ENCODE peak calls at places on chromosomes 6 and 20, in nine cellular contexts. O is ovary, M is heart left ventricle, C is gastrocnemius medialis, P is stomach, L is A549, Q is Peyer's patch, Y is lower leg skin, V is uterus. H is an unnamed sample.
A peak's percentile ranks its signal among the peaks of the same experiment; 100 is the strongest.

GRCh38 chr6:14117158-14118090 is at the start of gene CD83:
- DNase-seq in C (no peak), P (peak; percentile 84), O (peak; percentile 61), V (peak; percentile 27), Q (peak; percentile 81), L (peak; percentile 38), Y (no peak), M (peak; percentile 78), H (peak; percentile 62)

GRCh38 chr6:117605169-117605826 is 3.0 kb upstream of the GOPC start:
- DNase-seq in C (peak; percentile 22), L (peak; percentile 83), M (peak; percentile 28), O (no peak), Y (no peak), P (peak; percentile 39), Q (no peak), V (peak; percentile 29), H (peak; percentile 52)

GRCh38 chr20:63895886-63896135 is 885 bp downstream of the DNAJC5 start:
- DNase-seq in Q (no peak), P (no peak), Y (no peak), M (no peak), L (no peak), O (no peak), C (no peak), V (no peak), H (no peak)

GRCh38 chr20:60447703-60448102 is 489.5 kb downstream of the CDH26 start:
- DNase-seq in L (no peak), Q (no peak), V (no peak), O (no peak), C (no peak), M (no peak), P (no peak), Y (no peak), H (no peak)

GRCh38 chr6:107490568-107491058 is 696 bp downstream of the SOBP start:
- DNase-seq in O (no peak), C (peak; percentile 21), V (peak; percentile 25), Q (peak; percentile 47), L (no peak), M (peak; percentile 20), Y (no peak), P (no peak), H (peak; percentile 52)

GRCh38 chr6:20366082-20366834 is 35.4 kb upstream of the E2F3 start:
- DNase-seq in P (no peak), O (no peak), Y (no peak), V (no peak), C (no peak), Q (no peak), L (no peak), M (no peak), H (no peak)

GRCh38 chr20:7967199-7967844 is 27.1 kb upstream of the HAO1 start:
- DNase-seq in Q (no peak), M (no peak), Y (no peak), C (no peak), P (no peak), L (no peak), O (no peak), V (no peak), H (no peak)

GRCh38 chr6:119312875-119313338 is 36.7 kb downstream of the MAN1A1 start:
- DNase-seq in L (no peak), Y (no peak), P (no peak), O (no peak), Q (no peak), V (no peak), M (no peak), C (no peak), H (no peak)

GRCh38 chr20:59137532-59137931 is 26.1 kb upstream of the ZNF831 start:
- DNase-seq in L (no peak), M (peak; percentile 68), Y (peak; percentile 35), O (no peak), V (no peak), P (no peak), Q (peak; percentile 86), C (peak; percentile 72), H (no peak)

GRCh38 chr6:102223942-102224341 is 830.4 kb downstream of the GRIK2 start:
- DNase-seq in Q (no peak), O (no peak), L (no peak), M (no peak), Y (no peak), C (no peak), P (no peak), V (no peak), H (no peak)

GRCh38 chr6:139676718-139677117 is 302.3 kb upstream of the CITED2 start:
- DNase-seq in O (no peak), P (no peak), Q (no peak), C (no peak), V (no peak), Y (no peak), M (no peak), L (no peak), H (no peak)

GRCh38 chr6:108689279-108690161 is 128.8 kb downstream of the FOXO3 start:
- DNase-seq in C (peak; percentile 98), Q (no peak), P (peak; percentile 94), O (peak; percentile 87), V (peak; percentile 84), L (peak; percentile 25), Y (peak; percentile 71), M (peak; percentile 85), H (peak; percentile 69)

GRCh38 chr6:24495516-24495847 is 713 bp downstream of the ALDH5A1 start:
- DNase-seq in L (peak; percentile 52), Q (peak; percentile 61), V (peak; percentile 62), O (peak; percentile 73), M (peak; percentile 55), Y (peak; percentile 38), P (peak; percentile 51), C (peak; percentile 60), H (peak; percentile 86)

DNA sequence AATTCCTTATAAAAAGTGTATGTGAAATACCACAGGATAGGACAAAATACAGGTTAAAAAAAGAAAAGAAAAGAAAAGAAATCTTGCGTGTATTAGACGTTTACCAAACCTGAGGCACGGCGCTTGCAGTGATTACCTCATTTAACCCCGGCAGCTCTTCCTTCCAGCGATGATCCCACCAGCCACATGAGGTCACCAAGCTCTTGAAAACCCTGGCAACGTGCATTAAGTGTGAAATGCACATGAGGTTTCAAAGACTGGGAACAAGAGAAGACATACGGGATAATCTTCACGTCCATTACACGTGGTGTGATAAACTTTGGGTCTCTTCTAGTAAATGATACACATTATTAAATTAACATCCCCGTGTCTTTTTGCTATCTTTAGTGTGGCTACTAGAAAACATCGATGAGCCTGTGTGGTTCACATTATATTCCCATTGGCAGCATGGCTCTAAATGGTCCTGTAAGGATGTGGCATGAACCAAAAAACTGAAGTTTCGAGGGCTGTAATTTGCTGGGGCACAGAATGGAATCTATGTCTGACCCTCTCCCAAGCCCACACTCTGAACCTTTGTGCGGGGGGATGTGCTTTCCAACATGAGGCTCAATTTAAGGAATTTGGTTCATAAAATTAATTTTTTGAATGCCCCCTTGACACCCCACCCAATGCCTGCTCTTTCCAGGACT is 59.2 kb upstream of the THBS2 start:
- DNase-seq in L (no peak), C (peak; percentile 42), O (peak; percentile 50), Q (no peak), M (no peak), V (no peak), Y (no peak), P (no peak), H (peak; percentile 37)
- TF ChIP-seq CTCF in L (no peak), C (no peak), O (no peak), Q (no peak), M (no peak), V (no peak), Y (no peak), P (no peak), H (no peak)

GRCh38 chr6:26225848-26226590 is 138.8 kb downstream of the HFE start:
- DNase-seq in L (no peak), M (no peak), Y (no peak), P (no peak), C (no peak), Q (no peak), V (no peak), O (no peak), H (no peak)
- TF ChIP-seq POLR2A in L (no peak), M (no peak), Y (no peak), P (no peak), C (no peak), Q (no peak), V (no peak), O (no peak), H (no peak)

DNA sequence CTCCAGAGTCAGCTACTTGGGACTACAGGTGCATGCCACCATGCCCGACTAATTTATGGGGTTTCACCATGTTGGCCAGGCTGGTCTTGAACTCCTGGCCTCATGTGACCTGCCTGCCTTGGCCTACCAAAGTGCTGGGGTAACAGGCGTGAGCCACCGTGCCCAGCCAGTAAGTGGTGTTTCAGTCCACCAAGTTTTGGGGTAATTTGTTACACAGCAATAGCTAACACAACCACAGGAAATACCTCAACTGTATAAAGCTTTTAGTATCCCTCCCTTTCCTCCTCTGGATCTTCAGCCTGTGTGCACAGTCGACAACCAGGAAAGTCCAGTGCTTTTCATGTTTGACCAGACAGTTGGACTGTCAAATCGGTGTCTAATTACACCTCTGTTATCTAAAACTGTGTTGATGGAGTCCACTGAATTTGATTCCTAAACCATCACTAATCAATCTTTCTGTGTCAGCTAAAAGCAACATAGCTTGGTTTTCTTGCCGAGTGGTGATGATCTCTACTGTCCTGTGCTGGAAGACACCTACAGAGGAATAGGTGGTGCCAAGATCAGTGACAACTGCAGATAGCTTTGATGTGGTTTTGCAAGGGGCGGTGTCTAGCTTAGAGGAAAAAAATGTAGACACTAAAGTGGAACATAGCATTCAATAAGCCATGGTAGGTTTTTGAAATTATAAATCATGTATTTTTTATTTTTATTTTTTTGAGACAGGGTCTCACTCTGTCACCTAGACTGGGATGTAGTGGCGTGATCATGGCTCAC is 22.2 kb upstream of the ZBTB2 start:
- DNase-seq in V (no peak), O (no peak), Q (no peak), Y (no peak), L (no peak), M (no peak), P (no peak), C (no peak), H (no peak)
- H3K4me3 ChIP-seq in V (no peak overlapping the region), O (no peak overlapping the region), Q (no peak overlapping the region), Y (no peak overlapping the region), L (no peak overlapping the region), M (no peak overlapping the region), P (no peak overlapping the region), C (no peak overlapping the region), H (no peak overlapping the region)

GRCh38 chr6:90297124-90297865 is 652 bp upstream of the BACH2 start:
- DNase-seq in O (no peak), Y (no peak), M (no peak), P (no peak), C (peak; percentile 28), V (peak; percentile 43), Q (no peak), L (no peak), H (peak; percentile 22)

GRCh38 chr6:90294614-90294988 is 2.0 kb downstream of the BACH2 start:
- DNase-seq in Q (no peak), V (peak; percentile 25), M (no peak), Y (no peak), L (no peak), P (no peak), C (peak; percentile 57), O (peak; percentile 38), H (no peak)

GRCh38 chr6:90294989-90295853 is 1.4 kb downstream of the BACH2 start:
- DNase-seq in Q (peak; percentile 55), C (peak; percentile 59), V (peak; percentile 49), Y (peak; percentile 29), M (peak; percentile 58), L (peak; percentile 29), P (peak; percentile 31), O (peak; percentile 70), H (peak; percentile 31)

GRCh38 chr6:90296346-90297123 is at the start of gene BACH2:
- DNase-seq in Q (peak; percentile 85), V (peak; percentile 95), L (peak; percentile 67), M (peak; percentile 90), O (peak; percentile 96), P (peak; percentile 95), C (peak; percentile 85), Y (peak; percentile 89), H (peak; percentile 96)

GRCh38 chr6:90295854-90296345 is 743 bp downstream of the BACH2 start:
- DNase-seq in L (peak; percentile 45), M (peak; percentile 79), O (peak; percentile 87), V (peak; percentile 85), Q (peak; percentile 68), P (peak; percentile 59), Y (peak; percentile 66), C (peak; percentile 83), H (peak; percentile 80)
- TF ChIP-seq CTCF in L (no peak), M (peak; percentile 32), O (peak; percentile 14), V (no peak), Q (no peak), P (no peak), Y (no peak), C (peak; percentile 25), H (peak; percentile 13)